ENCODE peak calls at places on chromosomes 11 and 22, in seven cellular contexts. A, U, I, T, M, E and G are unnamed samples.

GRCh38 chr22:44965171-44965570 is 44.6 kb downstream of the PHF21B start:
- DNase-seq in A (no peak), I (no peak), U (no peak), T (no peak), M (no peak), E (no peak), G (no peak)

GRCh38 chr11:27471588-27472397 is 797 bp downstream of the LGR4 start:
- DNase-seq in T (no peak), I (peak; percentile 35), U (no peak), A (peak; percentile 28), E (peak; percentile 39), M (peak; percentile 54), G (peak; percentile 59)

GRCh38 chr11:133541331-133542095 is 9.2 kb upstream of the OPCML start:
- DNase-seq in M (no peak), T (no peak), E (no peak), I (no peak), A (no peak), U (no peak), G (no peak)

GRCh38 chr11:74820763-74821162 is 72.1 kb downstream of the RNF169 start:
- DNase-seq in E (peak; percentile 21), T (peak; percentile 99), I (no peak), A (no peak), M (no peak), U (no peak), G (no peak)

GRCh38 chr11:73493838-73494598 is 103.9 kb downstream of the FAM168A start:
- DNase-seq in I (peak; percentile 5), E (peak; percentile 28), T (peak; percentile 78), U (no peak), A (no peak), M (no peak), G (no peak)

GRCh38 chr11:111303476-111303875 is 5.1 kb downstream of the POU2AF3 start:
- DNase-seq in M (peak; percentile 61), I (peak; percentile 81), U (no peak), A (no peak), T (no peak), E (no peak), G (peak; percentile 57)

GRCh38 chr11:117830674-117831351 is 6.3 kb upstream of the FXYD2 start:
- DNase-seq in M (peak; percentile 4), A (peak; percentile 13), T (no peak), U (no peak), I (no peak), E (peak; percentile 12), G (no peak)

GRCh38 chr11:88597387-88597786 is 259.9 kb upstream of the CTSC start:
- DNase-seq in E (no peak), T (no peak), U (no peak), A (no peak), I (no peak), M (no peak), G (no peak)

GRCh38 chr11:31529189-31529588 is 19.6 kb downstream of the ELP4 start:
- DNase-seq in T (no peak), I (no peak), M (no peak), U (no peak), E (no peak), A (no peak), G (no peak)

GRCh38 chr22:20090730-20091240 is 10.7 kb downstream of the DGCR8 start:
- DNase-seq in U (no peak), T (no peak), I (no peak), M (no peak), A (no peak), E (no peak), G (no peak)

GRCh38 chr11:125257185-125257584 is 92.6 kb downstream of the PKNOX2 start:
- DNase-seq in A (no peak), M (no peak), E (no peak), U (no peak), T (no peak), I (no peak), G (no peak)

GRCh38 chr22:32527756-32528155 is 53.1 kb downstream of the FBXO7 start:
- DNase-seq in M (no peak), U (no peak), E (no peak), I (no peak), T (no peak), A (no peak), G (no peak)

GRCh38 chr22:50189184-50189848 is 3.6 kb downstream of the TRABD start:
- DNase-seq in A (no peak), M (peak; percentile 59), U (no peak), T (no peak), I (no peak), E (peak; percentile 75), G (peak; percentile 81)

GRCh38 chr22:50191041-50191740 is 5.5 kb downstream of the TRABD start:
- DNase-seq in T (no peak), M (peak; percentile 78), U (peak; percentile 56), A (no peak), E (peak; percentile 65), I (no peak), G (peak; percentile 50)

GRCh38 chr22:50189849-50190181 is 4.1 kb downstream of the TRABD start:
- DNase-seq in U (no peak), I (no peak), E (no peak), A (no peak), M (peak; percentile 47), T (no peak), G (no peak)

GRCh38 chr22:50192056-50192824 is 6.5 kb downstream of the TRABD start:
- DNase-seq in U (no peak), E (no peak), I (peak; percentile 66), M (no peak), A (no peak), T (peak; percentile 19), G (no peak)

DNA sequence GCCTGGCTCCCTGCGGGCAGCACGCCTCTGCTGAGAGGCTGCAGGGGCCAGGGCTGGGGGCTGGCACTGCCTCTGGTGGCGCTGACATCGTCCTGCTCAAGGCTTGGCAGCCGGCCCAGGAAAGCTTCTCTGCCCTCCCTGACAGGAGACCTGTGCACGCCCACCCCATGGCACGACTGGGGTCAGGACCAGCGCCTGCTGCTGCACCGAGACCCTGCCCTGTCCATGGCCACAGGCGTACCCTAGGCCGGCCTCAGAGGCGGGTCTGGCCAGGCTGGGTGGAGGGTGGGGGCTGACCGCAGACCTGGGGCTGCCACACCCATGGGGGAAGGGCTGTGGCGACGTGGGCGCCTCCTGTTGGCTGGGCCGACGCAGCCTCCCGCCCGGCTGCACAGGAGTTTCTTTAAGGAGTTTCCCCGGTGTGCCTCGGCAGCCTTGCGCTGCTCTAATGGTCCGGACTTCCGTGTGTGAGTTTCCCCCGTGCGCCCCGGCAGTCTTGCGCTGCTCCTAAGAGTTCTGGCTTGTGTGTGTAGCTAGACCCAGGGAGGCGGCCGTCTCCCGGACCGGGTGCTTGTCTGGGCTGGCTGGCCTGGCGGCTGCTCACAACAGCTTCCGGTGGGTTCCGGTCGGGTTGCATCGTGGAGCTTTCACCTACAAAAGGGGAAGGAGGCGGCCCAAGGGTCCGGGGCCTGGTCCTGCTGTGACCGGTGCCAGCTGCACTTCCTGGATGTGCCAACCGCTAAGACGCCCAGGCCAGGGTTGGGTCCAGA is 4.7 kb downstream of the TRABD start:
- DNase-seq in I (peak; percentile 68), A (peak; percentile 60), U (peak; percentile 81), M (peak; percentile 91), T (no peak), E (peak; percentile 87), G (peak; percentile 91)
- TF ChIP-seq POLR2A in I (peak; percentile 67), A (peak; percentile 21), U (no peak), M (peak; percentile 84), T (no peak), E (no peak), G (peak; percentile 75)

GRCh38 chr11:122706261-122706660 is 50.7 kb downstream of the UBASH3B start:
- DNase-seq in A (no peak), U (no peak), E (no peak), I (no peak), T (peak; percentile 78), M (no peak), G (no peak)

GRCh38 chr11:122707111-122707510 is 51.6 kb downstream of the UBASH3B start:
- DNase-seq in M (no peak), A (no peak), I (no peak), E (no peak), T (no peak), U (no peak), G (no peak)

GRCh38 chr11:122709042-122709760 is 53.7 kb downstream of the UBASH3B start:
- DNase-seq in M (no peak), T (peak; percentile 82), A (no peak), U (no peak), E (no peak), I (no peak), G (no peak)

GRCh38 chr11:122705396-122705795 is 49.9 kb downstream of the UBASH3B start:
- DNase-seq in I (no peak), E (no peak), A (no peak), T (no peak), M (no peak), U (no peak), G (no peak)

GRCh38 chr11:122706689-122707088 is 51.2 kb downstream of the UBASH3B start:
- DNase-seq in M (no peak), T (peak; percentile 87), I (no peak), U (no peak), A (no peak), E (no peak), G (no peak)
- H3K27ac ChIP-seq in M (no peak overlapping the region), T (peak overlapping the region; percentile 88), I (no peak overlapping the region), U (no peak overlapping the region), A (no peak overlapping the region), E (no peak overlapping the region), G (no peak overlapping the region)

GRCh38 chr11:128846985-128847384 is 20.1 kb downstream of the KCNJ1 start:
- DNase-seq in U (no peak), M (no peak), E (no peak), A (no peak), I (no peak), T (no peak), G (no peak)
- H3K4me1 ChIP-seq in U (no peaks in the 10 kb centered on the region), M (no peaks in the 10 kb centered on the region), E (no peaks in the 10 kb centered on the region), A (no peaks in the 10 kb centered on the region), I (no peaks in the 10 kb centered on the region), T (no peaks in the 10 kb centered on the region), G (peaks cover 34% of the 10 kb centered on the region)

GRCh38 chr22:36964110-36964509 is 50.7 kb downstream of the CSF2RB start:
- DNase-seq in U (no peak), T (no peak), E (no peak), I (no peak), M (no peak), A (no peak), G (no peak)
- TF ChIP-seq POLR2A in U (no peak), T (no peak), E (no peak), I (no peak), M (no peak), A (no peak), G (no peak)